ENCODE peak calls at places on chromosomes 2 and 18, in four cellular contexts. K is neural progenitor cell, H is ovary, N is fibroblast of lung. V is an unnamed sample. For H3K36me3, the result is how much of the 10 kb centered on the place peaks cover.

GRCh38 chr18:42545825-42546224 is 569.7 kb downstream of the RIT2 start:
- DNase-seq in K (no peak), H (no peak), N (peak), V (no peak)

GRCh38 chr2:15675456-15676195 is 84.0 kb downstream of the DDX1 start:
- DNase-seq in K (no peak), N (no peak), H (no peak), V (no peak)

GRCh38 chr18:63540131-63540530 is 2.0 kb upstream of the SERPINB12 start:
- DNase-seq in N (peak), H (no peak), K (peak), V (no peak)

GRCh38 chr18:54607213-54607934 is 16.3 kb downstream of the DYNAP start:
- DNase-seq in H (no peak), N (peak), K (no peak), V (peak)

GRCh38 chr2:172342056-172342455 is 85.3 kb upstream of the ITGA6 start:
- DNase-seq in H (peak), N (no peak), K (no peak), V (no peak)

GRCh38 chr2:237258146-237258545 is 155.8 kb downstream of the COL6A3 start:
- DNase-seq in K (peak), H (no peak), N (no peak), V (peak)

GRCh38 chr2:95057535-95058453 is 32.3 kb downstream of the MAL start:
- DNase-seq in K (no peak), H (no peak), N (no peak), V (peak)

GRCh38 chr2:231436957-231437356 is 27.3 kb downstream of the NCL start:
- DNase-seq in N (no peak), K (no peak), H (no peak), V (no peak)

GRCh38 chr2:124153713-124154112 is 128.6 kb downstream of the CNTNAP5 start:
- DNase-seq in H (no peak), K (no peak), N (no peak), V (no peak)

GRCh38 chr2:230592775-230593174 is 119.9 kb upstream of the CAB39 start:
- DNase-seq in K (no peak), H (no peak), N (no peak), V (no peak)

GRCh38 chr2:231904161-231904611 is 22.0 kb downstream of the NPPC start:
- DNase-seq in K (no peak), H (no peak), N (no peak), V (peak)

GRCh38 chr2:29733945-29734344 is 187.4 kb downstream of the ALK start:
- DNase-seq in H (no peak), K (no peak), N (peak), V (no peak)

GRCh38 chr2:10232096-10232815 is 70.4 kb upstream of the HPCAL1 start:
- DNase-seq in K (no peak), H (no peak), N (no peak), V (peak)

GRCh38 chr2:135745545-135745944 is 3.9 kb downstream of the UBXN4 start:
- DNase-seq in N (peak), K (no peak), H (no peak), V (no peak)

GRCh38 chr2:234304945-234305344 is 191.9 kb downstream of the ARL4C start:
- DNase-seq in N (peak), H (no peak), K (peak), V (peak)

GRCh38 chr2:133532919-133533318 is 35.3 kb downstream of the NCKAP5 start:
- DNase-seq in H (no peak), N (peak), K (no peak), V (no peak)

GRCh38 chr2:165905269-165905668 is 48.3 kb downstream of the TTC21B start:
- DNase-seq in N (no peak), H (no peak), K (no peak), V (no peak)

GRCh38 chr2:3178206-3179031 is 199.2 kb downstream of the EIPR1 start:
- DNase-seq in N (no peak), H (no peak), K (no peak), V (no peak)

DNA sequence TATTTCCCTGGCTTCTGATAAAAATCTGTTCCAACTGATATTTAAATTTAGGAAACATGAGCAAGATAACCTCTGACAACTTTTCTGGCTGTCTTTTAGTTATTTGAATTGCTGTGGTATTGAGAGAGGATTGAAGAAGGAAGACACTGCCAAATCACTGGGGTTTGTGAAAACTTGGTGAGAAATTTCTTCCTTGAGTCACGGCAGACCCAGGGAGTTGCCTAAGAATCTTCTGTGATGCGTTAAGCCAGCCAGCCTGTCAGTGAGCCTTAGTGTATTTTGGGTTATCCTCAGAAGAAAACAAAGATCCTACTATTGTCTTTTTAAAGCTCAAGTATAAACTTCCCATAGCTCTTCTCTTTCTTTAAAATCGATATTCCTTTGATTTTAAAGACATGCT is 17.5 kb upstream of the DOK6 start:
- DNase-seq in K (no peak), H (no peak), N (peak), V (no peak)
- TF ChIP-seq CTCF in K (no peak), H (no peak), N (no peak), V (no peak)

DNA sequence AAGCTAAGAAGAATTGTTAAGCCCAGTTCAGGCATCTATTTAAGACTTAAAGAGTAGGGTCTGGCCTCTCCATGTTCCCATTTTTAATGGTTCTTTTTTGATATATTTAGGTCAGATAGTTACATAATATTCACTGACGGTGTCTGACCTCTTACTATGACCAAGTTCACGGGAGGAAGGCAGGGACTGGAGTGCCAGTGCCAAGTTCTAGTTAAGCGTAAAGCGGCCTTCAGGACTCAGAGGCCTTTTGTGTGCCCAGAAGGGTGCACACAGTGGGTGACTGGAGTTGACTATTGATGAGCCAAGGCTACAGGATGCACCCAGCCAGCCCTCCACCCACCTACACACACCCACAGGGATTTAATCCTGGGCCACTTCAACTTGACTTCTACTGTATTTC is 290.9 kb downstream of the PIEZO2 start:
- DNase-seq in N (no peak), K (no peak), H (no peak), V (no peak)
- H3K4me3 ChIP-seq in N (no peak), K (no peak), H (no peak), V (no peak)

DNA sequence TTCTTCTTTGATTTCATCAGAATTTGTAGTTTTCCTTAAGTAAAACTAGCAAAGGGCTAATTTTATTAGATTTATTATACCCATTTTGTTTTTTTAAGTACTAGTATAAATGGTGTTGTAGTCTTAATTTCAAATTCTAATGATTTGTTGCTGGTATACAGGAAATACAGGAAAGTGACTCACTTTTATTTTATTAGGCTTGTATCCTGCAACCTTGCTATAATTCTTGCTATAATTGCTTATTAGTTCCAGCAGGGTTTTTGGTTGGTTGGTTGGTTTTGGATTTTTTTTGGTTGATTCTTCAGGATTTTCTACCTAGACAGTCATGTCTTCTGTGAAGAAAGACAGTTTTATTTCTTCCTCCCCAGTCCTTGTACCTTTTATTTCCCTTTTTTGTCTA is 110.6 kb upstream of the IL1R2 start:
- DNase-seq in N (no peak), H (no peak), K (no peak), V (no peak)
- H3K36me3 ChIP-seq in N (under half), H (under half), K (under half), V (half or more)

GRCh38 chr2:102301867-102302362 is 9.4 kb upstream of the IL1RL1 start:
- DNase-seq in N (no peak), H (no peak), K (peak), V (peak)
- TF ChIP-seq CTCF in N (peak), H (no peak), K (peak), V (peak)

DNA sequence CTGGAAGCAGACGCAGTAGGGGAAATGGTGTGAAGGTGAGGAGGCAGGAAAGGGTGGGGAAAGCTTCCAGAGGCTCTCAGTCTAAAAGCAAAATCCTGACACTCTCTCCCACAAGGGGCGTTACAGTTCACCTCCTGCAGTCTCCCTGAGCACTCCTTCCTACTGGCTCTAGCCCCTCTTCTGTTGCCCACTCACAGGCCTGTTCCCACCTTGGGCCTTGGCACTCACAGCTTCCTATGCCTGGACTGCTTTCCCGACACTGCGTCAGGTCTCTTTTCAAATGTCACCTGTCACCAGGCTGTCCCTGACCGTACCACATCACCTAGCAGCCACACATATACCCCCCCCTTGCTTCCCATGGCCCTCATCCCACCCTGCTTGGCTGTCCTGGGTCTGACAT is 118.6 kb downstream of the ZNF532 start:
- DNase-seq in K (no peak), N (no peak), H (no peak), V (peak)
- H3K4me3 ChIP-seq in K (no peak), N (no peak), H (no peak), V (no peak)